ENCODE peak calls at places on chromosomes 16 and 17, in eight cellular contexts. K is body of pancreas, F is lower leg skin, J is Peyer's patch, N is adrenal gland, C is uterus, R is ovary, E is A549. B is an unnamed sample.

GRCh38 chr17:49787932-49788442 is 494 bp upstream of the KAT7 start:
- DNase-seq in K (no peak), F (no peak), J (no peak), N (peak; percentile 12), C (no peak), R (peak; percentile 38), E (no peak), B (no peak)

GRCh38 chr17:45794840-45795239 is 10.7 kb downstream of the CRHR1 start:
- DNase-seq in K (no peak), F (no peak), J (no peak), N (no peak), C (no peak), R (no peak), E (peak; percentile 49), B (no peak)

GRCh38 chr17:32161029-32161428 is 18.7 kb downstream of the RHOT1 start:
- DNase-seq in K (no peak), F (no peak), J (no peak), N (no peak), C (no peak), R (no peak), E (no peak), B (no peak)

GRCh38 chr17:6857904-6858303 is 26.4 kb upstream of the TEKT1 start:
- DNase-seq in K (no peak), F (no peak), J (no peak), N (no peak), C (no peak), R (no peak), E (no peak), B (no peak)

GRCh38 chr17:68591583-68591982 is 9.6 kb downstream of the FAM20A start:
- DNase-seq in K (peak; percentile 68), F (no peak), J (no peak), N (peak; percentile 23), C (peak; percentile 70), R (peak; percentile 40), E (no peak), B (no peak)

GRCh38 chr17:58200024-58200633 is 7.6 kb downstream of the EPX start:
- DNase-seq in K (peak; percentile 67), F (no peak), J (peak; percentile 72), N (peak; percentile 68), C (no peak), R (no peak), E (peak; percentile 80), B (peak; percentile 20)

GRCh38 chr16:57372372-57373116 is at the start of gene CX3CL1:
- DNase-seq in K (peak; percentile 87), F (peak; percentile 89), J (peak; percentile 66), N (peak; percentile 49), C (peak; percentile 69), R (peak; percentile 46), E (no peak), B (peak; percentile 85)

GRCh38 chr16:10879681-10880589 is 2.9 kb downstream of the CIITA start:
- DNase-seq in K (no peak), F (no peak), J (peak; percentile 60), N (no peak), C (no peak), R (no peak), E (no peak), B (no peak)

GRCh38 chr17:48375356-48375755 is 54.7 kb downstream of the SKAP1 start:
- DNase-seq in K (no peak), F (no peak), J (no peak), N (no peak), C (no peak), R (no peak), E (no peak), B (no peak)

GRCh38 chr17:2853722-2854580 is 57.7 kb downstream of the RAP1GAP2 start:
- DNase-seq in K (peak; percentile 82), F (no peak), J (peak; percentile 58), N (no peak), C (no peak), R (peak; percentile 20), E (peak; percentile 55), B (peak; percentile 16)

GRCh38 chr16:50326835-50327465 is 41.8 kb downstream of the BRD7 start:
- DNase-seq in K (peak; percentile 16), F (no peak), J (peak; percentile 70), N (no peak), C (no peak), R (no peak), E (peak; percentile 58), B (no peak)

GRCh38 chr16:66248096-66248495 is 118.4 kb upstream of the CDH5 start:
- DNase-seq in K (peak; percentile 35), F (peak; percentile 95), J (peak; percentile 66), N (peak; percentile 36), C (peak; percentile 78), R (peak; percentile 87), E (no peak), B (no peak)

GRCh38 chr17:59221159-59221847 is 992 bp downstream of the GDPD1 start:
- DNase-seq in K (no peak), F (no peak), J (no peak), N (no peak), C (no peak), R (no peak), E (no peak), B (no peak)

GRCh38 chr16:68475071-68475470 is 26.8 kb upstream of the SMPD3 start:
- DNase-seq in K (no peak), F (no peak), J (peak; percentile 61), N (no peak), C (no peak), R (no peak), E (peak; percentile 11), B (no peak)

GRCh38 chr16:88456356-88457292 is 3.5 kb downstream of the ZFPM1 start:
- DNase-seq in K (no peak), F (no peak), J (peak; percentile 62), N (no peak), C (no peak), R (no peak), E (no peak), B (no peak)

GRCh38 chr16:86015606-86016005 is 116.6 kb downstream of the IRF8 start:
- DNase-seq in K (no peak), F (peak; percentile 29), J (peak; percentile 41), N (no peak), C (no peak), R (no peak), E (no peak), B (no peak)

GRCh38 chr16:56828641-56829040 is 36.4 kb upstream of the SLC12A3 start:
- DNase-seq in K (no peak), F (no peak), J (no peak), N (no peak), C (no peak), R (no peak), E (no peak), B (no peak)

DNA sequence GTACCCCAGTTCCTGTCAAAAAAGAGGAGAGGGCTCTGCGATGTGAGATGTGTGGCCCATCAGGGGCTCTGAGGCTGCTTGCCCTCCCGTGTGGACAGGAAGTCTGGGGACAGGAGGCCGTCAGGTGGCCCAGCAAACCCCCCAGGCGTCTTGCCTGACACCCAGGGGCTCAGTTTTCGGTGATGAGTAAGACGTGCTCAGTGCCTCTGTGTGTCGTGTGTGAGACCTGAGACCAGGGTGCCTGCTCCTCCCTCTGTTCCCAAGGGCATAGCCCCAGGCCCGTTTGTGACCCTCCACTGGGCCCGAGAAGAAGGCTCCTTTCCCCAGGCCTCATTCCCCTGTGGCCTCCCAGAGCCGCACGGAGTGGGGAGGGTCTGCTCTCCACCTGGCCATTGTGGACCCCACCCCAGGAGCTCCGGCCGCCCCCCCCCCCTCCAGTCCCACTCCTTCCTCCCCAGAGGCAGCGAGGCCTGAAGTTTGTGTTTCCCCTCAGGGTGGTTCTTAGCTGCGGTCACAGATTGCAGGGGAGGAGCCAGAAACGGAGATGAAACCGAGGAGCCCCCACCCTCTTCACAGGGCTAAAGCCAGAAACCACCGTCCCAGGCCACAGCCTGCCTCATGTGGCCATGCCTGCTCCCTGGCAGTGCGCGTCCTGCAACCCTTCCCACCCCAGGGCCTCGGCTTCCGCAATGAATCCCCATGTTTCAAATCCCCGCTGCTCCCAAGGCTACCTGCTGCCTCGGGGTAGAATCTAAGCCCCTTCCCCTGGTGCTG is 4.9 kb upstream of the ACTG1 start:
- DNase-seq in K (no peak), F (no peak), J (peak; percentile 85), N (no peak), C (peak; percentile 31), R (no peak), E (no peak), B (no peak)
- TF ChIP-seq POLR2A in K (no peak), F (no peak), J (no peak), N (no peak), C (no peak), R (no peak), E (no peak), B (no peak)

GRCh38 chr16:4064950-4065352 is 51.3 kb downstream of the ADCY9 start:
- DNase-seq in K (no peak), F (peak; percentile 25), J (peak; percentile 49), N (no peak), C (no peak), R (no peak), E (no peak), B (no peak)
- H3K4me3 ChIP-seq in K (no peak overlapping the region), F (no peak overlapping the region), J (peak overlapping the region; percentile 54), N (no peak overlapping the region), C (no peak overlapping the region), R (no peak overlapping the region), E (no peak overlapping the region), B (no peak overlapping the region)

GRCh38 chr17:47286198-47286914 is 32.7 kb downstream of the ITGB3 start:
- DNase-seq in K (no peak), F (no peak), J (peak; percentile 56), N (no peak), C (no peak), R (no peak), E (no peak), B (no peak)
- TF ChIP-seq POLR2A in K (no peak), F (no peak), J (no peak), N (no peak), C (no peak), R (no peak), E (no peak), B (no peak)

GRCh38 chr17:81159611-81160265 is 5.6 kb upstream of the PVALEF start:
- DNase-seq in K (no peak), F (no peak), J (no peak), N (peak; percentile 21), C (no peak), R (no peak), E (no peak), B (no peak)

GRCh38 chr17:81158688-81159590 is 6.4 kb upstream of the PVALEF start:
- DNase-seq in K (no peak), F (no peak), J (no peak), N (no peak), C (no peak), R (no peak), E (no peak), B (no peak)

GRCh38 chr17:81161536-81161935 is 3.8 kb upstream of the PVALEF start:
- DNase-seq in K (no peak), F (no peak), J (no peak), N (no peak), C (no peak), R (peak; percentile 14), E (no peak), B (no peak)

GRCh38 chr17:81160747-81161453 is 4.4 kb upstream of the PVALEF start:
- DNase-seq in K (peak; percentile 62), F (no peak), J (no peak), N (no peak), C (no peak), R (no peak), E (no peak), B (no peak)

DNA sequence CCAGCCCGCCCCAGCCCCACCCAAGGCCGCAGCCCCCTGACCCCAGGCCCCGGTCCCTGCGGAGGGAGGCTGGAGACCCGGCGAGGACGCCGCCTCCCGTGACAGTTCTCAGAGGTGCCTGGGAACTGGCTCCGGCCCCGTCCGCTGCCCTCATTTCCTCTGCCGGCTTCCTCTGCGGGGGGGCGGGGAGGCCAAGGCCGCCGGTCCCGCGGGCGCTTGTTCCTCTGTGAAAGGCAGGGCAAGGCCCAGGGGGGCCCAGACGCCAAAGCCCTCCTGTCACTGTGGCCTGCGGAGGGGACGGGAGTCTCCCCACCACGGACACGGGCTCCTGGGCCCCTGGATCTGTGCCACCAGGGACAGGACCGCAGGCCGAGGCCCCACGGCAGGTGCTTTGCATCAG is 5.0 kb upstream of the PVALEF start:
- DNase-seq in K (peak; percentile 74), F (no peak), J (peak; percentile 56), N (peak; percentile 75), C (no peak), R (peak; percentile 51), E (no peak), B (no peak)
- H3K4me3 ChIP-seq in K (no peak overlapping the region), F (no peak overlapping the region), J (peak overlapping the region; percentile 20), N (no peak overlapping the region), C (no peak overlapping the region), R (no peak overlapping the region), E (no peak overlapping the region), B (no peak overlapping the region)

B was measured in prostate gland.